ENCODE peak calls at places on chromosome 4, in four cellular contexts. X is H1, T is HepG2, Z is GM12878. H is an unnamed sample.
A peak's percentile ranks its signal among the peaks of the same experiment; 100 is the strongest.

GRCh38 chr4:96186593-96186992 is 346.7 kb downstream of the PDHA2 start:
- DNase-seq in T (no peak), X (no peak), Z (no peak), H (no peak)

GRCh38 chr4:153669838-153670237 is 14.2 kb upstream of the TLR2 start:
- DNase-seq in Z (no peak), X (no peak), T (no peak), H (no peak)

GRCh38 chr4:88418411-88418810 is 38.5 kb upstream of the HERC5 start:
- DNase-seq in T (no peak), Z (no peak), X (no peak), H (no peak)

GRCh38 chr4:158051401-158052235 is 121.2 kb downstream of the GASK1B start:
- DNase-seq in Z (no peak), T (no peak), X (no peak), H (no peak)

GRCh38 chr4:110501826-110502225 is 25.9 kb downstream of the ENPEP start:
- DNase-seq in T (no peak), X (no peak), Z (no peak), H (no peak)

GRCh38 chr4:175412744-175413143 is 399.3 kb downstream of the GPM6A start:
- DNase-seq in X (no peak), Z (no peak), T (no peak), H (no peak)

GRCh38 chr4:2882341-2882740 is 38.7 kb downstream of the ADD1 start:
- DNase-seq in X (no peak), T (no peak), Z (no peak), H (no peak)

GRCh38 chr4:118585015-118585414 is 100.2 kb upstream of the METTL14 start:
- DNase-seq in Z (no peak), X (no peak), T (no peak), H (no peak)

GRCh38 chr4:84530449-84530848 is 31.4 kb upstream of the NKX6-1 start:
- DNase-seq in X (no peak), Z (no peak), T (no peak), H (no peak)

GRCh38 chr4:73814679-73815078 is 21.8 kb upstream of the CXCL6 start:
- DNase-seq in Z (no peak), T (no peak), X (no peak), H (no peak)

GRCh38 chr4:184322328-184323025 is 104.8 kb upstream of the ENPP6 start:
- DNase-seq in Z (no peak), X (no peak), T (no peak), H (no peak)

GRCh38 chr4:75726577-75726976 is 2.2 kb downstream of the USO1 start:
- DNase-seq in Z (no peak), X (no peak), T (no peak), H (no peak)

GRCh38 chr4:176409627-176410026 is 89.9 kb downstream of the SPCS3 start:
- DNase-seq in T (no peak), Z (no peak), X (no peak), H (no peak)

GRCh38 chr4:122718265-122718664 is 14.2 kb upstream of the BBS12 start:
- DNase-seq in Z (no peak), T (no peak), X (no peak), H (no peak)

GRCh38 chr4:23718435-23718834 is 171.4 kb downstream of the PPARGC1A start:
- DNase-seq in T (no peak), X (no peak), Z (no peak), H (no peak)

GRCh38 chr4:29560452-29560851 is 1159.7 kb upstream of the PCDH7 start:
- DNase-seq in X (no peak), T (no peak), Z (no peak), H (no peak)

GRCh38 chr4:6005175-6005574 is 13.1 kb downstream of the C4orf50 start:
- DNase-seq in T (no peak), X (no peak), Z (no peak), H (no peak)

GRCh38 chr4:11710484-11710883 is 281.8 kb upstream of the HS3ST1 start:
- DNase-seq in T (no peak), X (no peak), Z (no peak), H (no peak)

GRCh38 chr4:185932491-185932890 is 120.5 kb upstream of the SORBS2 start:
- DNase-seq in X (no peak), Z (no peak), T (no peak), H (no peak)

GRCh38 chr4:129929052-129929451 is 833.1 kb downstream of the C4orf33 start:
- DNase-seq in X (no peak), Z (no peak), T (no peak), H (no peak)

GRCh38 chr4:113540859-113541258 is 220.7 kb downstream of the CAMK2D start:
- DNase-seq in Z (no peak), T (no peak), X (no peak), H (no peak)

GRCh38 chr4:105206214-105206613 is 59.5 kb downstream of the TET2 start:
- DNase-seq in X (no peak), T (no peak), Z (no peak), H (no peak)

GRCh38 chr4:1245481-1246051 is 3.4 kb downstream of the CTBP1 start:
- DNase-seq in T (no peak), X (no peak), Z (no peak), H (peak; percentile 8)

GRCh38 chr4:188984518-188984917 is 845.3 kb downstream of the TRIML1 start:
- DNase-seq in T (no peak), X (no peak), Z (no peak), H (no peak)
- H3K4me3 ChIP-seq in T (no peak overlapping the region), X (no peak overlapping the region), Z (no peak overlapping the region), H (no peak overlapping the region)

DNA sequence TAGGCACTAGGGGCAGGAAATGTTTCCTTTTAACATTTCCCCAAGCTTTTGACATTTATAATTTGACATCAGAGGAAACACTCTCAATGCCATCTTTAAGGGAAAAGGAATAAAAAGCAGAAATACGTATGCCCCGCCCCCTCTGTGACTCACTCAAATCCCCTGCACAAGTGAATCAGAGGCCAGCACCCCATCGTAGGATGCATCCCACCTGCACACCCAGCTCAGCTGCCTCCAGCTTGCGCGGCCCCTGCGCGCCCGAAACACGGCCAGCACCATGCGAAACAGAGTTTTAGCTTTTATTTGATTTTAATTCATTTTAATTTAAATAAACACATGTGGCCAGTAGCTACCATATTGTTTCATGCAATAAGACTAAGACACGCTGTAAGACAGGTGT is 29.5 kb downstream of the ABLIM2 start:
- DNase-seq in Z (no peak), X (no peak), T (no peak), H (no peak)
- TF ChIP-seq KDM1A in Z (no peak), X (no peak), T (no peak), H (no peak)

DNA sequence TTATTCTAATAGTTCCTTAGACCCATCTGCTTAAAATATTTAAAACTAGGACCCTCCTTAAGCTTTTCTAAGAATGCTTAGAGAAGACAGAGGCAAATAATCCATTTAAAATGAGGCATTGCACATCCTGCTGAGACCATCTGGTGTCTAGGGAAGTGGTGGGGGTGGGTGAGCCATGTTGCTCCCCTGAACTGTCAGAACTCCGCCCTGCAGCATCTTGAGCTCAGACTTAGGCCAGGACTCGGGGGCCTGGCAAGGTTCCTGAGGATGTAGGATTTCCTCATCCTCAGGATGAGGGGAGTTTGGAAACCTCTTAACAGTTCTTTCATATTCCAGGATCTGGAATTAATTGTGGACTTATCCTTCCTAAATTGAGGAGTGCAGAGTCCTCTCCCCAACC is 6.5 kb downstream of the TLL1 start:
- DNase-seq in Z (no peak), X (no peak), T (no peak), H (no peak)
- TF ChIP-seq SIN3A in Z (no peak), X (no peak), T (no peak), H (no peak)

GRCh38 chr4:30718889-30719252 is 1.3 kb upstream of the PCDH7 start:
- DNase-seq in T (no peak), X (no peak), Z (no peak), H (no peak)

GRCh38 chr4:30718021-30718888 is 1.9 kb upstream of the PCDH7 start:
- DNase-seq in Z (no peak), T (no peak), X (no peak), H (no peak)

GRCh38 chr4:30720656-30721352 is 635 bp downstream of the PCDH7 start:
- DNase-seq in Z (no peak), X (no peak), T (no peak), H (no peak)

GRCh38 chr4:30720021-30720655 is at the start of gene PCDH7:
- DNase-seq in Z (no peak), T (no peak), X (no peak), H (no peak)

DNA sequence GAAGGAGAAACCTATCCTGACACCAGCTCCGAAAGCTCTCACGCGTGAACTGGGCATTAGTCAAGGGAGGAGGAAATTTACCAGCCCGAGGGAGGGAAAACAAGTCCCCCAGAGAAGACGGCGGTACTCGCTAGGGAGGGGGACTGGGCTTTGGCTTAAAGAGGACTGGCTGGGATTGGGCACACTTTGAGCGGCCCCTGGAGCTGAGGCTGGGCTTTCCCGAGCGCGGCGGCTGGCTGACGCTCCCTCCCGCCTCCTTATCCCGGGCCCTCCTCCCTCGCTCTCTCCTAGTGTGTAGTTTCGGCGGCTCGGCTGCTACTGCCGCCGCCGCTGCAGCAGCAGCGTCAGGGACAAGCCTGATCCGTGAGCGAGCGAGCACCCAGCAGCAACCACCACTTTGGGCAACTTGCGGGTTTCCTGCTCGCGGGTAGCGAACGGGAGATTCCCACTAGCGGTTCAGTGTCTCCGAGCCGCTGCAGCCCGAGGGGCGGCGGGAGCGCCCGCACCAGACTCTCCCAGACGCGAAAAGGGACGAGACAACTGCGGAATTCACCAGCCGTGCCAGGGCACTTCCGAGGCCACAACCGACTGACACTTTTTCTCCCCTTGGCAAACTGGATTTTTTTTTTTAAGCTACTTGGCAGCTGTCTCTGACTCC is 677 bp upstream of the PCDH7 start:
- DNase-seq in X (no peak), T (no peak), Z (no peak), H (no peak)
- H3K4me3 ChIP-seq in X (peak overlapping the region; percentile 65), T (peak overlapping the region; percentile 4), Z (no peak overlapping the region), H (no peak overlapping the region)

GRCh38 chr4:40245794-40246546 is 49.1 kb downstream of the RHOH start:
- DNase-seq in T (no peak), X (no peak), Z (no peak), H (no peak)

GRCh38 chr4:40243390-40243948 is 46.6 kb downstream of the RHOH start:
- DNase-seq in Z (no peak), T (no peak), X (no peak), H (no peak)

GRCh38 chr4:40246938-40247337 is 50.1 kb downstream of the RHOH start:
- DNase-seq in T (no peak), Z (no peak), X (no peak), H (no peak)

GRCh38 chr4:40246547-40246900 is 49.7 kb downstream of the RHOH start:
- DNase-seq in T (no peak), X (no peak), Z (no peak), H (no peak)

GRCh38 chr4:40247350-40247749 is 50.5 kb downstream of the RHOH start:
- DNase-seq in X (no peak), T (no peak), Z (no peak), H (no peak)
- TF ChIP-seq KDM1A in X (no peak), T (no peak), Z (no peak), H (no peak)

GRCh38 chr4:76738081-76738931 is 159.6 kb downstream of the SOWAHB start:
- DNase-seq in Z (peak; percentile 30), T (no peak), X (no peak), H (no peak)
- TF ChIP-seq SIN3A in Z (no peak), T (no peak), X (no peak), H (no peak)

DNA sequence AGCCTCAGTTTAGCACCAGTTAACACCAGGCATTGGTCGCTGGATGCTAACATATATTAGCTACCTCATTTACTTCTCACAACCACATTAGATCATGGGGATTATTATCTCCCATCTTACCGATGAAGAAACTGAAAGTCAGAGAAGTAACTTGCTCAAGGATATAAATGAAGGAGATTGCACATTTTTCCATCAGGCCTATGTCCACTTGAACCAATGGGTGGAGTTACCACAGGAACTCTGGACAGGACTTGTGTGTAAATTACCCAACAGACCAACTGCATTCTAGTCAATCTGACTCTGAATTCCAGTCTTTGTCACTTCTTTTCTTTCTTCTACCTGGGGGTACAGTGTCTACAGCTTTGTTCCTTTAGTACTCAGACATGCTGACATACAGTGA is 1.8 kb downstream of the LNX1 start:
- DNase-seq in Z (no peak), X (no peak), T (no peak), H (no peak)
- H3K4me3 ChIP-seq in Z (no peak overlapping the region), X (no peak overlapping the region), T (no peak overlapping the region), H (no peak overlapping the region)

H was measured in K562.